ENCODE peak calls at places on chromosomes 1 and 21, in five cellular contexts. One of them, this sample, is unnamed.

GRCh38 chr1:19661721-19662228 is 2.9 kb upstream of the HTR6 start:
- DNase-seq in NCI-H524: peak; percentile 36
- DNase-seq in GM19239: no peak
- DNase-seq in activated T-helper 1 cell treated with anti-CD3 and anti-CD28 coated beads, Interleukin-12 subunit alpha, Interleukin-12 subunit beta, Interleukin-2, Interleukin-4 antibody, amounts not matched to agents 30 ng/mL and 10 ng/mL and 1 ng/mL, durations not matched to agents 14 hours and 24 hours and 36 hours: no peak
- DNase-seq in KBM-7: peak; percentile 73
- DNase-seq in this sample: no peak

GRCh38 chr1:11882814-11883538 is 24.2 kb upstream of the NPPB start:
- DNase-seq in NCI-H524: no peak
- DNase-seq in GM19239: no peak
- DNase-seq in activated T-helper 1 cell treated with anti-CD3 and anti-CD28 coated beads, Interleukin-12 subunit alpha, Interleukin-12 subunit beta, Interleukin-2, Interleukin-4 antibody, amounts not matched to agents 30 ng/mL and 10 ng/mL and 1 ng/mL, durations not matched to agents 14 hours and 24 hours and 36 hours: no peak
- DNase-seq in KBM-7: no peak
- DNase-seq in this sample: no peak

GRCh38 chr1:19003371-19004290 is 47.2 kb upstream of the IFFO2 start:
- DNase-seq in NCI-H524: no peak
- DNase-seq in GM19239: no peak
- DNase-seq in activated T-helper 1 cell treated with anti-CD3 and anti-CD28 coated beads, Interleukin-12 subunit alpha, Interleukin-12 subunit beta, Interleukin-2, Interleukin-4 antibody, amounts not matched to agents 30 ng/mL and 10 ng/mL and 1 ng/mL, durations not matched to agents 14 hours and 24 hours and 36 hours: no peak
- DNase-seq in KBM-7: no peak
- DNase-seq in this sample: no peak

GRCh38 chr1:171841050-171841910 is at the start of gene DNM3:
- DNase-seq in NCI-H524: peak; percentile 73
- DNase-seq in GM19239: peak; percentile 81
- DNase-seq in activated T-helper 1 cell treated with anti-CD3 and anti-CD28 coated beads, Interleukin-12 subunit alpha, Interleukin-12 subunit beta, Interleukin-2, Interleukin-4 antibody, amounts not matched to agents 30 ng/mL and 10 ng/mL and 1 ng/mL, durations not matched to agents 14 hours and 24 hours and 36 hours: peak; percentile 81
- DNase-seq in KBM-7: peak; percentile 78
- DNase-seq in this sample: peak; percentile 91

GRCh38 chr1:9615316-9616063 is 26.8 kb downstream of the TMEM201 start:
- DNase-seq in NCI-H524: peak; percentile 56
- DNase-seq in GM19239: peak; percentile 77
- DNase-seq in activated T-helper 1 cell treated with anti-CD3 and anti-CD28 coated beads, Interleukin-12 subunit alpha, Interleukin-12 subunit beta, Interleukin-2, Interleukin-4 antibody, amounts not matched to agents 30 ng/mL and 10 ng/mL and 1 ng/mL, durations not matched to agents 14 hours and 24 hours and 36 hours: peak; percentile 47
- DNase-seq in KBM-7: peak; percentile 63
- DNase-seq in this sample: peak; percentile 83

GRCh38 chr1:86861424-86861823 is 52.5 kb downstream of the SELENOF start:
- DNase-seq in NCI-H524: no peak
- DNase-seq in GM19239: no peak
- DNase-seq in activated T-helper 1 cell treated with anti-CD3 and anti-CD28 coated beads, Interleukin-12 subunit alpha, Interleukin-12 subunit beta, Interleukin-2, Interleukin-4 antibody, amounts not matched to agents 30 ng/mL and 10 ng/mL and 1 ng/mL, durations not matched to agents 14 hours and 24 hours and 36 hours: no peak
- DNase-seq in KBM-7: no peak
- DNase-seq in this sample: no peak

GRCh38 chr21:42554251-42554937 is 40.7 kb downstream of the SLC37A1 start:
- DNase-seq in NCI-H524: no peak
- DNase-seq in GM19239: no peak
- DNase-seq in activated T-helper 1 cell treated with anti-CD3 and anti-CD28 coated beads, Interleukin-12 subunit alpha, Interleukin-12 subunit beta, Interleukin-2, Interleukin-4 antibody, amounts not matched to agents 30 ng/mL and 10 ng/mL and 1 ng/mL, durations not matched to agents 14 hours and 24 hours and 36 hours: no peak
- DNase-seq in KBM-7: no peak
- DNase-seq in this sample: no peak

GRCh38 chr1:50538476-50538875 is 115.2 kb upstream of the DMRTA2 start:
- DNase-seq in NCI-H524: no peak
- DNase-seq in GM19239: no peak
- DNase-seq in activated T-helper 1 cell treated with anti-CD3 and anti-CD28 coated beads, Interleukin-12 subunit alpha, Interleukin-12 subunit beta, Interleukin-2, Interleukin-4 antibody, amounts not matched to agents 30 ng/mL and 10 ng/mL and 1 ng/mL, durations not matched to agents 14 hours and 24 hours and 36 hours: no peak
- DNase-seq in KBM-7: no peak
- DNase-seq in this sample: no peak

GRCh38 chr1:64484651-64485050 is 14.7 kb downstream of the CACHD1 start:
- DNase-seq in NCI-H524: no peak
- DNase-seq in GM19239: no peak
- DNase-seq in activated T-helper 1 cell treated with anti-CD3 and anti-CD28 coated beads, Interleukin-12 subunit alpha, Interleukin-12 subunit beta, Interleukin-2, Interleukin-4 antibody, amounts not matched to agents 30 ng/mL and 10 ng/mL and 1 ng/mL, durations not matched to agents 14 hours and 24 hours and 36 hours: no peak
- DNase-seq in KBM-7: no peak
- DNase-seq in this sample: no peak

GRCh38 chr1:85295654-85296053 is 19.2 kb upstream of the BCL10 start:
- DNase-seq in NCI-H524: no peak
- DNase-seq in GM19239: no peak
- DNase-seq in activated T-helper 1 cell treated with anti-CD3 and anti-CD28 coated beads, Interleukin-12 subunit alpha, Interleukin-12 subunit beta, Interleukin-2, Interleukin-4 antibody, amounts not matched to agents 30 ng/mL and 10 ng/mL and 1 ng/mL, durations not matched to agents 14 hours and 24 hours and 36 hours: no peak
- DNase-seq in KBM-7: no peak
- DNase-seq in this sample: no peak

GRCh38 chr1:109885589-109885988 is 25.1 kb upstream of the CSF1 start:
- DNase-seq in NCI-H524: no peak
- DNase-seq in GM19239: no peak
- DNase-seq in activated T-helper 1 cell treated with anti-CD3 and anti-CD28 coated beads, Interleukin-12 subunit alpha, Interleukin-12 subunit beta, Interleukin-2, Interleukin-4 antibody, amounts not matched to agents 30 ng/mL and 10 ng/mL and 1 ng/mL, durations not matched to agents 14 hours and 24 hours and 36 hours: no peak
- DNase-seq in KBM-7: no peak
- DNase-seq in this sample: no peak

GRCh38 chr1:200887772-200888348 is 6.8 kb upstream of the INAVA start:
- DNase-seq in NCI-H524: no peak
- DNase-seq in GM19239: no peak
- DNase-seq in activated T-helper 1 cell treated with anti-CD3 and anti-CD28 coated beads, Interleukin-12 subunit alpha, Interleukin-12 subunit beta, Interleukin-2, Interleukin-4 antibody, amounts not matched to agents 30 ng/mL and 10 ng/mL and 1 ng/mL, durations not matched to agents 14 hours and 24 hours and 36 hours: no peak
- DNase-seq in KBM-7: no peak
- DNase-seq in this sample: no peak

This sample was measured in GM10248.